ENCODE peak calls at places on chromosomes 3 and 15, in four cellular contexts. S is adrenal gland, J is A549, U is heart left ventricle. W is an unnamed sample.

GRCh38 chr15:57224664-57225063 is 151.6 kb upstream of the CGNL1 start:
- DNase-seq in S (no peak), J (no peak), U (no peak), W (no peak)

GRCh38 chr3:59818033-59818936 is 768.5 kb upstream of the CFAP20DC start:
- DNase-seq in S (peak; percentile 87), J (peak; percentile 81), U (peak; percentile 81), W (peak; percentile 92)

GRCh38 chr15:101536875-101537405 is 47.4 kb upstream of the PCSK6 start:
- DNase-seq in S (peak; percentile 33), J (no peak), U (no peak), W (no peak)

GRCh38 chr3:4409415-4409814 is 57.7 kb downstream of the SUMF1 start:
- DNase-seq in S (no peak), J (no peak), U (no peak), W (no peak)

GRCh38 chr3:66303556-66303955 is 82.8 kb downstream of the SLC25A26 start:
- DNase-seq in S (no peak), J (no peak), U (no peak), W (no peak)

GRCh38 chr15:57114070-57114469 is 195.6 kb downstream of the TCF12 start:
- DNase-seq in S (no peak), J (no peak), U (peak; percentile 10), W (no peak)

GRCh38 chr15:98658831-98659699 is 10.7 kb downstream of the IGF1R start:
- DNase-seq in S (no peak), J (peak; percentile 63), U (peak; percentile 40), W (no peak)

GRCh38 chr3:122911901-122912300 is 115.7 kb downstream of the SEMA5B start:
- DNase-seq in S (no peak), J (no peak), U (no peak), W (no peak)

GRCh38 chr3:172709776-172710708 is 825 bp downstream of the NCEH1 start:
- DNase-seq in S (peak; percentile 69), J (no peak), U (peak; percentile 37), W (peak; percentile 61)

GRCh38 chr3:155676252-155676981 is 68.5 kb downstream of the PLCH1 start:
- DNase-seq in S (no peak), J (peak; percentile 13), U (no peak), W (peak; percentile 75)

GRCh38 chr3:171101982-171102610 is 75.6 kb upstream of the SLC2A2 start:
- DNase-seq in S (no peak), J (no peak), U (no peak), W (no peak)

GRCh38 chr3:4825572-4826236 is 153.5 kb upstream of the BHLHE40 start:
- DNase-seq in S (no peak), J (peak; percentile 87), U (peak; percentile 59), W (peak; percentile 37)

GRCh38 chr15:38266247-38266996 is 13.8 kb downstream of the SPRED1 start:
- DNase-seq in S (no peak), J (no peak), U (no peak), W (no peak)

GRCh38 chr15:91445701-91446100 is 345.6 kb downstream of the SV2B start:
- DNase-seq in S (no peak), J (no peak), U (no peak), W (no peak)

GRCh38 chr3:185489462-185489861 is 9.4 kb downstream of the TMEM41A start:
- DNase-seq in S (no peak), J (no peak), U (no peak), W (no peak)

GRCh38 chr3:126780666-126781065 is 76.6 kb downstream of the CHCHD6 start:
- DNase-seq in S (no peak), J (no peak), U (no peak), W (no peak)

GRCh38 chr15:79028411-79028964 is 62.1 kb downstream of the RASGRF1 start:
- DNase-seq in S (peak; percentile 73), J (peak; percentile 51), U (peak; percentile 18), W (peak; percentile 70)

GRCh38 chr3:40930131-40930538 is 269.2 kb upstream of the CTNNB1 start:
- DNase-seq in S (no peak), J (no peak), U (no peak), W (no peak)

GRCh38 chr3:187738089-187738399 is 7.2 kb downstream of the BCL6 start:
- DNase-seq in S (no peak), J (no peak), U (no peak), W (no peak)

GRCh38 chr15:58666957-58667356 is 82.5 kb downstream of the ADAM10 start:
- DNase-seq in S (no peak), J (peak; percentile 19), U (no peak), W (no peak)

GRCh38 chr15:63231717-63232116 is 42.3 kb downstream of the RAB8B start:
- DNase-seq in S (no peak), J (no peak), U (no peak), W (no peak)

GRCh38 chr3:15955968-15956367 is 158.2 kb upstream of the ANKRD28 start:
- DNase-seq in S (no peak), J (no peak), U (no peak), W (no peak)

GRCh38 chr3:101676219-101676764 is 640 bp downstream of the ZBTB11 start:
- DNase-seq in S (peak; percentile 96), J (peak; percentile 95), U (peak; percentile 96), W (peak; percentile 95)

GRCh38 chr15:59616390-59616789 is 4.8 kb downstream of the GCNT3 start:
- DNase-seq in S (no peak), J (peak; percentile 34), U (no peak), W (no peak)

GRCh38 chr3:155560594-155560993 is 184.3 kb downstream of the PLCH1 start:
- DNase-seq in S (no peak), J (peak; percentile 81), U (no peak), W (no peak)

GRCh38 chr3:129665024-129665768 is 58.7 kb upstream of the PLXND1 start:
- DNase-seq in S (no peak), J (peak; percentile 53), U (no peak), W (no peak)

GRCh38 chr15:98964461-98965454 is 42.8 kb downstream of the PGPEP1L start:
- DNase-seq in S (peak; percentile 45), J (no peak), U (no peak), W (no peak)

GRCh38 chr3:190810957-190811356 is 51.5 kb downstream of the GMNC start:
- DNase-seq in S (no peak), J (no peak), U (no peak), W (no peak)

GRCh38 chr3:188489639-188490405 is 335.9 kb downstream of the LPP start:
- DNase-seq in S (no peak), J (no peak), U (no peak), W (no peak)

GRCh38 chr15:88658070-88658965 is 19.5 kb downstream of the ISG20 start:
- DNase-seq in S (no peak), J (no peak), U (no peak), W (peak; percentile 6)

GRCh38 chr3:5116568-5116967 is 5.5 kb upstream of the ARL8B start:
- DNase-seq in S (peak; percentile 15), J (no peak), U (no peak), W (no peak)

GRCh38 chr15:98668566-98669308 is 20.4 kb downstream of the IGF1R start:
- DNase-seq in S (peak; percentile 51), J (no peak), U (no peak), W (peak; percentile 11)

GRCh38 chr3:134795776-134796312 is 784 bp downstream of the EPHB1 start:
- DNase-seq in S (peak; percentile 48), J (peak; percentile 8), U (no peak), W (no peak)

GRCh38 chr3:56753206-56753605 is 48.5 kb downstream of the ARHGEF3 start:
- DNase-seq in S (no peak), J (no peak), U (no peak), W (no peak)

GRCh38 chr3:184993394-184993793 is 159.5 kb downstream of the C3orf70 start:
- DNase-seq in S (no peak), J (no peak), U (no peak), W (no peak)

GRCh38 chr3:38834110-38834509 is 18.1 kb upstream of the SCN10A start:
- DNase-seq in S (peak; percentile 64), J (peak; percentile 30), U (peak; percentile 68), W (no peak)

GRCh38 chr3:188595890-188596376 is 442.0 kb downstream of the LPP start:
- DNase-seq in S (no peak), J (no peak), U (no peak), W (no peak)

GRCh38 chr3:53238051-53238850 is 17.6 kb downstream of the TKT start:
- DNase-seq in S (no peak), J (peak; percentile 97), U (no peak), W (no peak)

GRCh38 chr3:12946661-12947316 is 105.4 kb upstream of the RPL32 start:
- DNase-seq in S (no peak), J (no peak), U (no peak), W (no peak)
- H3K4me1 ChIP-seq in S (peaks cover 41% of the 10 kb centered on the region), J (peaks cover 7% of the 10 kb centered on the region), U (peaks cover 82% of the 10 kb centered on the region), W (peaks cover 26% of the 10 kb centered on the region)

DNA sequence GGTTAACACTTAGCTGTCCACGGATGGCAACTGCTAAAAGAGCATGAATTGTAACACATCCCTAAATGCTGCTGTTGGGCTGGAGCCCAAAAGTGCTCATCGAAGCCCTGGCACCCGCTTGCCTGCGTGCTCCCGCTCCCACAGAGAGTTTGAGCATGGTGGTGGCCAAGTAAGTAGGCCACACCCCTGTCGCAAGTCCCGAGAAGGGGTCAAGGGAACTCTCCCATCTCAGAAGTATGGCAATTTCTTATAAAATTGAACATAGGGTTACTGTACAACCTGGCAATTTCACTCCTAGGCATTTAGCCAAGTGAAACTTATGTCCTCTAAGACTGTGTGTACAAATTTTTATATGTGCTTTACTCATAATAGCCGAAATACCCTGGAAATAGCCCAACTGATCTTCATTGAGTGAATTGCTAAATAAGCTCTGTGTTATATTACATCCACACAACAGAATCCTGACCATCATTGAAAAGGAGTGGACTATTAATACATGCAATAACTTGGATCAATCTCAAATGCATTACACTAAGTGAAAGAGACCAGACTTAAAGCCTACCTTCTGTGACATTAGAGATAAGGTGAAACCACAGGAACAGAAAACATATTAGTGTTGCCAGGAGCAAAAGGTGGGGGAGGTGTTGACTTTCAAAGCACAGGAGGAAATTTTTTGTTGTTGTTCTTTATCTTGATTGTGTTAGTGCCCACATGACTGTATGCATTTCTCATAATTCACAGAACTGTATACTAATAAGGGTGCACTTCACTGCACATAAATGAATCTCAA is 1.5 kb upstream of the GCSAM start:
- DNase-seq in S (no peak), J (no peak), U (no peak), W (no peak)
- TF ChIP-seq POLR2A in S (no peak), J (no peak), U (no peak), W (no peak)

GRCh38 chr3:9976736-9977709 is 9.6 kb downstream of the EMC3 start:
- DNase-seq in S (peak; percentile 94), J (peak; percentile 93), U (peak; percentile 68), W (peak; percentile 64)
- H3K27ac ChIP-seq in S (peak overlapping the region; percentile 81), J (peak overlapping the region; percentile 79), U (peak overlapping the region; percentile 85), W (peak overlapping the region; percentile 74)

GRCh38 chr3:64157150-64158035 is 67.9 kb downstream of the PRICKLE2 start:
- DNase-seq in S (no peak), J (no peak), U (no peak), W (no peak)

GRCh38 chr3:64163019-64163754 is 62.1 kb downstream of the PRICKLE2 start:
- DNase-seq in S (no peak), J (no peak), U (no peak), W (no peak)

GRCh38 chr3:64161481-64161952 is 63.7 kb downstream of the PRICKLE2 start:
- DNase-seq in S (no peak), J (no peak), U (no peak), W (no peak)

GRCh38 chr3:64160000-64160690 is 65.1 kb downstream of the PRICKLE2 start:
- DNase-seq in S (no peak), J (no peak), U (no peak), W (no peak)

DNA sequence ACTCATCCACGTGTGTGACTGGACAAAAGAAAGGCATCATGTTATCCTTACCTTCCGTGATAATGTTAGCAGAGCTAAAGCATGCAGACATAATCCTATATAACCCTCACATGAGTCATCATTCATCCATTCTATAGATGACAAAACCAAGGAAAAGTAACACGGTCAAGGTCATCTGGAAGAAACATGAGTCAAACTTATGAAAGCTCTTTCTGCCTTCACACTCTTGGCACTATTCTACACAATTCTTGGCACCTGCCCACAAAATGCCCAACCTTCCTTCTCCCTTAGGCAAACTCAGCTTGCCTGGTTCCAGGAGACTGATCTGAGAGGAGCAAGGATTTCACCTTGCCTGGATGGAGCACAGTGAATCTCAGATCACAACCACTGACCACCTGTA is 66.9 kb downstream of the PRICKLE2 start:
- DNase-seq in S (peak; percentile 59), J (no peak), U (no peak), W (no peak)
- H3K4me1 ChIP-seq in S (no peaks in the 10 kb centered on the region), J (peaks cover 49% of the 10 kb centered on the region), U (peaks cover 24% of the 10 kb centered on the region), W (no peaks in the 10 kb centered on the region)